ENCODE peak calls at places on chromosomes 2 and 18, in five cellular contexts. A is spleen, B is GM23248, H is SJCRH30, V is sigmoid colon. D is an unnamed sample.

GRCh38 chr2:950627-950992 is at the start of gene SNTG2:
- DNase-seq in A (peak; percentile 82), B (peak; percentile 43), H (no peak), V (no peak), D (no peak)

GRCh38 chr2:144938308-144938709 is 418.4 kb upstream of the ZEB2 start:
- DNase-seq in A (no peak), B (peak; percentile 78), H (peak; percentile 27), V (no peak), D (no peak)

GRCh38 chr18:10792181-10792580 is 266.4 kb downstream of the NAPG start:
- DNase-seq in A (no peak), B (no peak), H (no peak), V (no peak), D (no peak)

GRCh38 chr2:239227661-239228371 is 173.0 kb downstream of the HDAC4 start:
- DNase-seq in A (peak; percentile 75), B (peak; percentile 53), H (peak; percentile 97), V (peak; percentile 73), D (peak; percentile 68)

GRCh38 chr2:115782286-115782685 is 1339.8 kb downstream of the DPP10 start:
- DNase-seq in A (no peak), B (no peak), H (no peak), V (no peak), D (no peak)

GRCh38 chr2:158486970-158487325 is 30.2 kb downstream of the PKP4 start:
- DNase-seq in A (no peak), B (peak; percentile 69), H (no peak), V (no peak), D (no peak)

GRCh38 chr2:190023860-190024259 is 38.7 kb downstream of the MSTN start:
- DNase-seq in A (no peak), B (peak; percentile 65), H (peak; percentile 69), V (no peak), D (no peak)

GRCh38 chr2:145563752-145564615 is 1044.1 kb upstream of the ZEB2 start:
- DNase-seq in A (no peak), B (no peak), H (peak; percentile 70), V (no peak), D (no peak)

GRCh38 chr18:79933765-79934164 is 17.7 kb downstream of the SLC66A2 start:
- DNase-seq in A (peak; percentile 37), B (no peak), H (no peak), V (peak; percentile 40), D (peak; percentile 15)

GRCh38 chr2:146852661-146853060 is 992.2 kb upstream of the ACVR2A start:
- DNase-seq in A (no peak), B (no peak), H (peak; percentile 76), V (no peak), D (no peak)

GRCh38 chr2:101794141-101794540 is 96.6 kb downstream of the MAP4K4 start:
- DNase-seq in A (no peak), B (no peak), H (no peak), V (no peak), D (no peak)
- H3K4me1 ChIP-seq in A (peaks cover 33% of the 10 kb centered on the region), B (peaks cover 57% of the 10 kb centered on the region), H (peaks cover 25% of the 10 kb centered on the region), V (peaks cover 2% of the 10 kb centered on the region), D (no peaks in the 10 kb centered on the region)

GRCh38 chr2:120737802-120738516 is 2.3 kb downstream of the GLI2 start:
- DNase-seq in A (peak; percentile 68), B (no peak), H (no peak), V (no peak), D (no peak)
- H3K4me3 ChIP-seq in A (no peak overlapping the region), B (peak overlapping the region; percentile 90), H (peak overlapping the region; percentile 88), V (peak overlapping the region; percentile 57), D (peak overlapping the region; percentile 62)

GRCh38 chr2:170339753-170340692 is 162.1 kb downstream of the MYO3B start:
- DNase-seq in A (no peak), B (no peak), H (no peak), V (no peak), D (no peak)
- H3K4me1 ChIP-seq in A (no peaks in the 10 kb centered on the region), B (no peaks in the 10 kb centered on the region), H (no peaks in the 10 kb centered on the region), V (no peaks in the 10 kb centered on the region), D (no peaks in the 10 kb centered on the region)

DNA sequence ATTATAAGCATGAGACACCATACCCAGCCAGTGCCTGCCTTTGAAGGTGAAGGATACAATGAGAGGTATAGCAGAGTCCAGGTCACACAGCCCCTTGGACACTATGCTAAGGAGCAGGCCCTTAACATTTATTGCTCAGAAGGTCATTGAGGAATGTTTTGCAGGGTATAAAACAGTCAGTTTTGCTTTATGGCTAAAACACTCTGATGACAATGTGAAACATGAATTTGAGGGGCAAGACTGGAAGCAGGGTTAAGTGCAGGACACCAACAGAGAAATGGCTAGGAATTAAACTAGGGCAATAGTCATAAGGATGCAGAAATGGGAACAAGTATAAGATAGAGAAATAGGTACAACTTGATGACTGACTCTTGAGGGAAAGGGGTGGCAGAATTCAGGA is 141.1 kb downstream of the METTL4 start:
- DNase-seq in A (no peak), B (no peak), H (no peak), V (no peak), D (no peak)
- H3K4me3 ChIP-seq in A (no peak overlapping the region), B (no peak overlapping the region), H (no peak overlapping the region), V (no peak overlapping the region), D (no peak overlapping the region)

GRCh38 chr18:40357536-40357935 is 1597.5 kb upstream of the PIK3C3 start:
- DNase-seq in A (no peak), B (peak; percentile 75), H (no peak), V (no peak), D (no peak)
- H3K4me1 ChIP-seq in A (no peaks in the 10 kb centered on the region), B (peaks cover 27% of the 10 kb centered on the region), H (no peaks in the 10 kb centered on the region), V (no peaks in the 10 kb centered on the region), D (no peaks in the 10 kb centered on the region)

GRCh38 chr2:218893349-218894167 is 12.9 kb downstream of the WNT10A start:
- DNase-seq in A (no peak), B (no peak), H (no peak), V (no peak), D (peak; percentile 19)

GRCh38 chr2:218890369-218890768 is 9.7 kb downstream of the WNT10A start:
- DNase-seq in A (no peak), B (no peak), H (no peak), V (no peak), D (peak; percentile 23)

GRCh38 chr2:218894168-218895157 is 13.8 kb downstream of the WNT10A start:
- DNase-seq in A (no peak), B (no peak), H (no peak), V (no peak), D (no peak)

GRCh38 chr2:218891275-218892135 is 10.9 kb downstream of the WNT10A start:
- DNase-seq in A (no peak), B (no peak), H (no peak), V (no peak), D (peak; percentile 35)

GRCh38 chr2:218892693-218893348 is 12.2 kb downstream of the WNT10A start:
- DNase-seq in A (peak; percentile 97), B (peak; percentile 76), H (no peak), V (no peak), D (no peak)
- H3K4me3 ChIP-seq in A (peak overlapping the region; percentile 40), B (peak overlapping the region; percentile 57), H (no peak overlapping the region), V (peak overlapping the region; percentile 37), D (peak overlapping the region; percentile 34)

D was measured in tibial artery.